ENCODE peak calls at places on chromosomes 1 and 21, in five cellular contexts. I, T, A, S and U are unnamed samples.

GRCh38 chr1:162388615-162389014 is 7.1 kb downstream of the C1orf226 start:
- DNase-seq in I (no peak), T (no peak), A (no peak), S (peak), U (no peak)

GRCh38 chr1:163959622-163960021 is 599.4 kb upstream of the PBX1 start:
- DNase-seq in I (no peak), T (no peak), A (no peak), S (no peak), U (no peak)

GRCh38 chr1:118947790-118948189 is 40.4 kb downstream of the TBX15 start:
- DNase-seq in I (no peak), T (no peak), A (no peak), S (no peak), U (no peak)

GRCh38 chr1:201414051-201414738 is 7.3 kb downstream of the TNNI1 start:
- DNase-seq in I (no peak), T (no peak), A (no peak), S (no peak), U (no peak)

GRCh38 chr1:59541161-59541560 is 244.3 kb downstream of the FGGY start:
- DNase-seq in I (no peak), T (no peak), A (no peak), S (no peak), U (no peak)

GRCh38 chr21:45592626-45593134 is 50.4 kb upstream of the SLC19A1 start:
- DNase-seq in I (no peak), T (no peak), A (no peak), S (no peak), U (no peak)

GRCh38 chr1:153515504-153516394 is 20.0 kb downstream of the S100A6 start:
- DNase-seq in I (peak), T (no peak), A (no peak), S (no peak), U (no peak)

GRCh38 chr21:44317871-44318270 is 18.0 kb downstream of the PFKL start:
- DNase-seq in I (no peak), T (no peak), A (no peak), S (no peak), U (no peak)

GRCh38 chr1:155136728-155137127 is 1.1 kb downstream of the SLC50A1 start:
- DNase-seq in I (no peak), T (no peak), A (no peak), S (peak), U (no peak)

GRCh38 chr1:199593475-199593874 is 434.0 kb upstream of the NR5A2 start:
- DNase-seq in I (no peak), T (no peak), A (no peak), S (no peak), U (no peak)

GRCh38 chr1:199590708-199591107 is 436.8 kb upstream of the NR5A2 start:
- DNase-seq in I (no peak), T (no peak), A (no peak), S (no peak), U (no peak)

GRCh38 chr1:199597152-199597551 is 430.4 kb upstream of the NR5A2 start:
- DNase-seq in I (no peak), T (no peak), A (no peak), S (no peak), U (no peak)

GRCh38 chr1:199591468-199591867 is 436.0 kb upstream of the NR5A2 start:
- DNase-seq in I (no peak), T (no peak), A (no peak), S (no peak), U (no peak)
- TF ChIP-seq SRF in I (no peak), T (no peak), A (no peak), S (no peak), U (no peak)

GRCh38 chr1:41389009-41389408 is 27.8 kb downstream of the FOXO6 start:
- DNase-seq in I (no peak), T (no peak), A (no peak), S (no peak), U (no peak)
- TF ChIP-seq YY1 in I (no peak), T (no peak), A (no peak), S (no peak), U (no peak)

DNA sequence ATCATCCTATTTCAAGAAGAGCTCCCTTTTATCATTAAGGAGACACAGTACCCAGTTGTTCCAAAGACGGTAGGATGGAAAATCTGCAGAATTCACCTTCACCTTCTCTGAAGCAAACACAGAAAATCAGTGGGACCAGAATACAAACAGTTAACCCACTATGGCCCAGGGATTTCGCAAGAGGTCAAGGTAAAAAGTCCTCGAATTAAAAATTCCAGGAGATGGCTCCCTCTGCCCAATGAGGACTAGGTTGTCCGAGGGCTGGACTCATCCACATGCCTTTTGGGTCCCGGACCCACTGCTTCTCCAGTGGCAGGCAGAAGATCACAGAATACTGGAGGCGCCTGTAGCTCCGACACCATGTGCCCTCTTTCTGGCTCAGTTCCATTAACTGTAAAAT is 42.9 kb downstream of the RCAN1 start:
- DNase-seq in I (no peak), T (no peak), A (no peak), S (no peak), U (no peak)
- TF ChIP-seq SRF in I (no peak), T (no peak), A (no peak), S (no peak), U (no peak)

GRCh38 chr1:231778009-231778719 is 151.6 kb downstream of the DISC1 start:
- DNase-seq in I (no peak), T (no peak), A (no peak), S (no peak), U (peak)
- TF ChIP-seq YY1 in I (no peak), T (no peak), A (no peak), S (no peak), U (no peak)

DNA sequence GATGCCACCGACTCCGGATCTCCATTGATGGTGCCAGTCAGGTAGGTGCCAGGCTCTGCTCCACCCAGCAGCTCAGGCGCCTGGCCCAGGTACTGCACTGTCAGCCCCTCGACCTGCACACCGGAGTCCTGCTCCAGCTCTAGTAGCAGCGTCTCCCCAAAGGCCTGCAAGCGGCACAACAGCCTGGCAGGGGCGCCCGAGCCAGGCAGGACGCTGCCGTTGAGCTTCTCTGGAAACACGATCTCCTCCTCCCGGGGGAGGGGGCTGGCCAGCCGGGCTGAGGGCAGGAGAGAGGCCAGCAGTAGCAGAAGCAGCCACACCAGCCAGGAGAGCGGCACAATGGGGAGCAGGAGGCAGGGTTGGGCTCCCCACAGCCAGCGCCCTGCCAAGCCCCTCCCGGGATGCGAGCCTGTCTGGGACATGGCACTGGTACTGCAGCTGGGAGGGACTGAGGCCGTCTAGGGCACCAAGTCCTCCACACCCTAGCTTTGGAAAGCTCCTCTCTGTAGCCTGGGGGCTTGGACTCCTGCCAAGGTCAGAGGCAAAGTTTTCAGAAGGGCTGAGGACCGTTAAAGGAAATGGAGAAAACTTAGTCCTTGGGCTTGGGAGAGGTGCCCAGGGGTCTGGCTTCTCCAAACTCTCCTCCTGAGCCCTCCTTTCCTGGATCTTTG is 513 bp downstream of the ADAMTS4 start:
- DNase-seq in I (no peak), T (no peak), A (peak), S (peak), U (no peak)
- TF ChIP-seq SRF in I (no peak), T (no peak), A (no peak), S (no peak), U (no peak)

GRCh38 chr1:114368560-114369255 is 142.3 kb downstream of the TRIM33 start:
- DNase-seq in I (no peak), T (no peak), A (no peak), S (peak), U (no peak)

GRCh38 chr1:114369930-114370329 is 141.1 kb downstream of the TRIM33 start:
- DNase-seq in I (no peak), T (no peak), A (no peak), S (no peak), U (no peak)

DNA sequence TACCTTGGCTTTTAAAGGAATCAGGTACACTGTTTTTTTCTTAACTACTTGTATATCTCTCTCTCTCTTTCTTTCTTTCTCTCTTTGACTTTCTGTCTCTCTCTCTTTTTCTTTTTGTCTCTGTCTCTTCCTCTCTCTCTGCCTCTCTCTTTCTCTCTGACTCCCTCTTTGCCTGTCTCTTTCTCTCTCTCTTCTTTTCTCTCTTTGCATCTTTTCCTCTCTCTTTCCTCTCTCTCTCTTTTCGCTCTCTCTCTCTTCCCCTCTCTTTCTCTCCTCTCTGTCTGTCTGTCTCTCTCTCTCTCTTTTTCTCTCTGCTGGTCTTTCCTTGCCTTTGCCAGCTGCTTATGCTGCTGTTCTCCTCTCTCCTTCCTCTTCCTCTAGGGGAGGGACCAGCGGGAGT is 143.2 kb downstream of the TRIM33 start:
- DNase-seq in I (no peak), T (no peak), A (no peak), S (no peak), U (no peak)
- TF ChIP-seq YY1 in I (no peak), T (no peak), A (no peak), S (no peak), U (no peak)

DNA sequence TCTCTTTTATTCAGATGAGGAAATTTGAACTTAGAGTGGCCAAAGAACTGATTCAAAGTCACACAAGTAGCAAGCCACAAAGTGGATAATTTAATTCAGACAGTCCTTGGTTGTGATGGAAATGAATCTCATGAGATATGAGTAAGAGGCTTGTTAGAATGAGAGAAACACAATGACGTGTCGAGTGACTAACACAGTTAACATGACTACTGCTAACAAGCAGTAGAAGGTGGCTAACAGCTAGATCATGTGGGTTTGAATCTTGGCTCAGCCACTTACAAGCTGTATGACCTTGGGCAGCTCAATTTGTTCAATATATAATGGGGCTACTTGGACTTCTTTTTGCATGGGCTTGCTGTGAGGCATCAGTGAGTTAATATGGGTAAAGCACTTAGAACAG is 104.5 kb upstream of the LMO4 start:
- DNase-seq in I (no peak), T (no peak), A (no peak), S (no peak), U (peak)
- TF ChIP-seq SRF in I (no peak), T (no peak), A (no peak), S (no peak), U (no peak)